ENCODE peak calls at places on chromosomes 11 and 22, in four cellular contexts. One of them, this sample, is unnamed.

GRCh38 chr22:29831958-29832357 is 6.1 kb downstream of the ASCC2 start:
- DNase-seq in suprapubic skin: no peak
- DNase-seq in heart left ventricle: no peak
- DNase-seq in body of pancreas: no peak
- DNase-seq in this sample: no peak

GRCh38 chr11:2758751-2759150 is 59.0 kb upstream of the KCNQ1OT1 start:
- DNase-seq in body of pancreas: peak; percentile 0
- DNase-seq in heart left ventricle: peak; percentile 14
- DNase-seq in suprapubic skin: peak; percentile 26
- DNase-seq in this sample: no peak

GRCh38 chr22:31526275-31526674 is 29.9 kb downstream of the SFI1 start:
- DNase-seq in body of pancreas: no peak
- DNase-seq in heart left ventricle: no peak
- DNase-seq in suprapubic skin: no peak
- DNase-seq in this sample: no peak

GRCh38 chr11:35210886-35211546 is 72.0 kb downstream of the CD44 start:
- DNase-seq in heart left ventricle: no peak
- DNase-seq in body of pancreas: no peak
- DNase-seq in suprapubic skin: no peak
- DNase-seq in this sample: no peak

GRCh38 chr22:28442264-28442950 is 237.2 kb downstream of the TTC28 start:
- DNase-seq in body of pancreas: peak; percentile 85
- DNase-seq in heart left ventricle: peak; percentile 91
- DNase-seq in suprapubic skin: peak; percentile 70
- DNase-seq in this sample: peak; percentile 69

GRCh38 chr11:92257536-92257935 is 32.9 kb downstream of the FAT3 start:
- DNase-seq in suprapubic skin: no peak
- DNase-seq in heart left ventricle: no peak
- DNase-seq in body of pancreas: no peak
- DNase-seq in this sample: no peak

GRCh38 chr11:126594921-126595367 is 239.5 kb downstream of the ST3GAL4 start:
- DNase-seq in body of pancreas: no peak
- DNase-seq in heart left ventricle: no peak
- DNase-seq in suprapubic skin: no peak
- DNase-seq in this sample: no peak

GRCh38 chr11:8503872-8504491 is 90.0 kb downstream of the STK33 start:
- DNase-seq in body of pancreas: no peak
- DNase-seq in suprapubic skin: no peak
- DNase-seq in heart left ventricle: no peak
- DNase-seq in this sample: no peak

GRCh38 chr11:86592659-86593451 is 79.6 kb downstream of the ME3 start:
- DNase-seq in suprapubic skin: peak; percentile 83
- DNase-seq in heart left ventricle: peak; percentile 53
- DNase-seq in body of pancreas: peak; percentile 87
- DNase-seq in this sample: peak; percentile 63

GRCh38 chr22:46043816-46044717 is 67.1 kb upstream of the WNT7B start:
- DNase-seq in suprapubic skin: peak; percentile 78
- DNase-seq in heart left ventricle: peak; percentile 51
- DNase-seq in body of pancreas: peak; percentile 66
- DNase-seq in this sample: peak; percentile 63

GRCh38 chr11:94926698-94927237 is 46.6 kb downstream of the CWC15 start:
- DNase-seq in body of pancreas: peak; percentile 56
- DNase-seq in heart left ventricle: peak; percentile 91
- DNase-seq in suprapubic skin: peak; percentile 89
- DNase-seq in this sample: peak; percentile 91

GRCh38 chr11:64007629-64008282 is 21.5 kb downstream of the OTUB1 start:
- DNase-seq in suprapubic skin: no peak
- DNase-seq in heart left ventricle: peak; percentile 92
- DNase-seq in body of pancreas: peak; percentile 89
- DNase-seq in this sample: peak; percentile 70
- H3K4me3 ChIP-seq in suprapubic skin: peak overlapping the region; percentile 30
- H3K4me3 ChIP-seq in heart left ventricle: peak overlapping the region; percentile 5
- H3K4me3 ChIP-seq in body of pancreas: no peak overlapping the region
- H3K4me3 ChIP-seq in this sample: peak overlapping the region; percentile 34

GRCh38 chr11:11822946-11823345 is 18.8 kb upstream of the USP47 start:
- DNase-seq in heart left ventricle: no peak
- DNase-seq in body of pancreas: no peak
- DNase-seq in suprapubic skin: no peak
- DNase-seq in this sample: no peak

GRCh38 chr11:11827272-11827671 is 14.5 kb upstream of the USP47 start:
- DNase-seq in body of pancreas: no peak
- DNase-seq in suprapubic skin: no peak
- DNase-seq in heart left ventricle: no peak
- DNase-seq in this sample: no peak

GRCh38 chr11:11821899-11822298 is 19.9 kb upstream of the USP47 start:
- DNase-seq in heart left ventricle: no peak
- DNase-seq in suprapubic skin: no peak
- DNase-seq in body of pancreas: no peak
- DNase-seq in this sample: no peak

GRCh38 chr11:11826260-11826659 is 15.5 kb upstream of the USP47 start:
- DNase-seq in body of pancreas: no peak
- DNase-seq in suprapubic skin: no peak
- DNase-seq in heart left ventricle: no peak
- DNase-seq in this sample: no peak
- H3K4me1 ChIP-seq in body of pancreas: no peaks in the 10 kb centered on the region
- H3K4me1 ChIP-seq in suprapubic skin: no peaks in the 10 kb centered on the region
- H3K4me1 ChIP-seq in heart left ventricle: no peaks in the 10 kb centered on the region
- H3K4me1 ChIP-seq in this sample: no peaks in the 10 kb centered on the region

GRCh38 chr22:38286915-38287669 is 14.3 kb upstream of the TMEM184B start:
- DNase-seq in suprapubic skin: no peak
- DNase-seq in body of pancreas: no peak
- DNase-seq in heart left ventricle: no peak
- DNase-seq in this sample: no peak
- TF ChIP-seq POLR2A in suprapubic skin: no peak
- TF ChIP-seq POLR2A in body of pancreas: no peak
- TF ChIP-seq POLR2A in heart left ventricle: no peak
- TF ChIP-seq POLR2A in this sample: no peak

GRCh38 chr22:22943521-22944267 is 56.1 kb downstream of the IGLL5 start:
- DNase-seq in body of pancreas: no peak
- DNase-seq in suprapubic skin: peak; percentile 33
- DNase-seq in heart left ventricle: no peak
- DNase-seq in this sample: no peak
- H3K4me3 ChIP-seq in body of pancreas: no peak overlapping the region
- H3K4me3 ChIP-seq in suprapubic skin: no peak overlapping the region
- H3K4me3 ChIP-seq in heart left ventricle: no peak overlapping the region
- H3K4me3 ChIP-seq in this sample: no peak overlapping the region

GRCh38 chr22:20940904-20941385 is 23.7 kb downstream of the CRKL start:
- DNase-seq in body of pancreas: no peak
- DNase-seq in suprapubic skin: peak; percentile 36
- DNase-seq in heart left ventricle: no peak
- DNase-seq in this sample: no peak
- H3K4me1 ChIP-seq in body of pancreas: peaks cover 52% of the 10 kb centered on the region
- H3K4me1 ChIP-seq in suprapubic skin: peaks cover 61% of the 10 kb centered on the region
- H3K4me1 ChIP-seq in heart left ventricle: peaks cover 57% of the 10 kb centered on the region
- H3K4me1 ChIP-seq in this sample: no peaks in the 10 kb centered on the region

This sample was measured in uterus.